ENCODE peak calls at places on chromosomes 1 and 21, in seven cellular contexts. V, Q, S, A, Z, R and K are unnamed samples.

GRCh38 chr1:116105996-116106395 is 5.2 kb upstream of the MAB21L3 start:
- DNase-seq in R (no peak), V (no peak), Q (no peak), A (no peak), Z (no peak), S (no peak), K (no peak)

GRCh38 chr1:230212405-230212936 is 145.4 kb downstream of the GALNT2 start:
- DNase-seq in R (no peak), Q (no peak), Z (no peak), V (no peak), A (no peak), S (no peak), K (no peak)

GRCh38 chr1:33096358-33097005 is 15.5 kb downstream of the AZIN2 start:
- DNase-seq in Z (no peak), A (no peak), R (no peak), Q (peak; percentile 75), S (no peak), V (no peak), K (no peak)

GRCh38 chr1:208681878-208682663 is 437.9 kb upstream of the PLXNA2 start:
- DNase-seq in A (no peak), S (no peak), Z (peak; percentile 2), R (no peak), Q (no peak), V (no peak), K (no peak)

GRCh38 chr21:43618940-43619339 is 40.3 kb downstream of the HSF2BP start:
- DNase-seq in R (no peak), Z (no peak), Q (no peak), V (no peak), S (no peak), A (no peak), K (peak; percentile 35)

GRCh38 chr1:210597555-210598134 is 268.9 kb downstream of the HHAT start:
- DNase-seq in R (no peak), V (no peak), Q (peak; percentile 96), S (peak; percentile 97), A (no peak), Z (peak; percentile 95), K (peak; percentile 87)

GRCh38 chr1:54973205-54973921 is 7.1 kb upstream of the TMEM61 start:
- DNase-seq in A (peak; percentile 69), S (peak; percentile 75), V (peak; percentile 57), Z (peak; percentile 46), Q (peak; percentile 21), R (no peak), K (peak; percentile 56)

GRCh38 chr1:7478797-7479499 is 292.1 kb upstream of the VAMP3 start:
- DNase-seq in S (no peak), Q (peak; percentile 100), Z (peak; percentile 98), V (no peak), R (no peak), A (no peak), K (peak; percentile 37)

GRCh38 chr21:46168238-46168637 is 12.9 kb upstream of the FTCD start:
- DNase-seq in Z (no peak), S (no peak), R (no peak), Q (no peak), A (peak; percentile 21), V (no peak), K (no peak)

GRCh38 chr1:21217812-21218596 is 41.3 kb upstream of the EIF4G3 start:
- DNase-seq in Z (peak; percentile 50), S (peak; percentile 79), R (no peak), A (peak; percentile 93), V (no peak), Q (peak; percentile 21), K (peak; percentile 50)

GRCh38 chr1:150765229-150765976 is at the start of gene CTSS:
- DNase-seq in A (no peak), R (no peak), S (no peak), Q (peak; percentile 11), Z (peak; percentile 29), V (no peak), K (no peak)

GRCh38 chr1:61284226-61284854 is 202.0 kb downstream of the NFIA start:
- DNase-seq in R (peak; percentile 51), S (peak; percentile 72), A (no peak), V (peak; percentile 56), Z (no peak), Q (no peak), K (no peak)

GRCh38 chr1:201355471-201355870 is 22.0 kb downstream of the TNNT2 start:
- DNase-seq in A (no peak), R (no peak), Q (no peak), V (no peak), S (no peak), Z (no peak), K (no peak)

GRCh38 chr1:202807926-202808757 is at the start of gene KDM5B:
- DNase-seq in Q (peak; percentile 78), V (peak; percentile 73), Z (peak; percentile 74), A (peak; percentile 81), R (no peak), S (peak; percentile 87), K (peak; percentile 62)

GRCh38 chr1:202642619-202643291 is 67.5 kb downstream of the SYT2 start:
- DNase-seq in S (no peak), Z (no peak), V (no peak), Q (no peak), A (no peak), R (no peak), K (no peak)

GRCh38 chr1:17488977-17489739 is 49.7 kb upstream of the RCC2 start:
- DNase-seq in Z (peak; percentile 28), A (no peak), Q (peak; percentile 15), S (no peak), R (no peak), V (no peak), K (no peak)

GRCh38 chr1:91864017-91864700 is 21.8 kb downstream of the TGFBR3 start:
- DNase-seq in Z (peak; percentile 28), R (no peak), A (no peak), V (no peak), S (no peak), Q (peak; percentile 66), K (no peak)

DNA sequence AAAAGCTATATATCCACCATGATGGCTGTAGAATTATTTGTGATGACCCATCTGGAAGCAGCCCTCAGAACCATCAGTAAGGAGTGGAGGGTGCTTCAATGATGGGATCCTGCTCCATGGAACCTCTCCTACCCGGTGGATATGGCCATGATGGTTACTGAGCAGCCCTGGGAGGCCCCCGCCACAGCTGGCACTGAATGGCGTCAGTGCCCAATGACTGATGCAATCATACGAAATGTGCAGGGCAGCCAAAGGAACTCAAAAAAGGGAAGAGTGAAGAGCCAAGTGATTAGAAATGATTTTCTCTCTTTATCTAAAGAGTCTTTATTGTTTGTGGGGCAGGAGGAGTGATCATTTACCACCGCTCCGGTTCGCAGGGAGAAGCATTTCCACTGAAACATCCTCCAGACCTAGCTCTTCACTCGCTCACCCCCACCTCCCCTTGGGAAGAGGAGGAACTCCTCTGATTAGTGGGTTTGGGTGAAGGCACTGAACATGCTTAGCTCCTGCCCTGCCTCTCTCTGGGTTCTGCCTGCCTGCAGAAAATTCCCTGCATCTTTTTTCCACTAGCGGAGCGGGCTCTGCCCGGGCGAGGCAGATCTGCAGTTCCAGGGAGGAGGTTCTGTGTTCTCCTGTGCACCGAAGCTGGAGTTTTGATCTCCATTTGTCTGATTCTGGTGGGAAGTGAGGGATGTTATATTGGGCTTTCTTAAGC is 260.3 kb downstream of the GRIK3 start:
- DNase-seq in V (no peak), Q (no peak), A (no peak), S (no peak), R (no peak), Z (no peak), K (no peak)
- H4K8ac ChIP-seq in V (no peak overlapping the region), Q (no peak overlapping the region), A (no peak overlapping the region), S (no peak overlapping the region), R (no peak overlapping the region), Z (no peak overlapping the region), K (no peak overlapping the region)

DNA sequence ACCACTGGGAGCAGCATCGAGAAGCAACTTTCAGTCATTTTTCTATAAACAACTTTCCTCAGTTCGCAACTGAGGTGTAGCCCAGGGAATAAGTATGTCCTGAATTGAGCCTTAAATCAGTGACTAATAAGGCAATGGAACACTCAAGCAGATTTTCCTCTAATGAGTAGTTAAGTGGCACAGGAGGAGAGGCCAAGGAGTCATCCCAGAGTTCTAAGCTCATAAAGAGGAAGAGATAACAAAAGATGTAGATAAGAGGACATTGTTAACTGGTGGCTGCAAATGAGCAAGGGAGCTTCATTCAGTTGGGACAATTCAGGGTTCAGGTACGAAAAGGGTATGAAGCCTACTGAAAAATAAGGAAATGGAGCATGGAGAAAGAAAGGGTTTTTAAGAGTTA is 64.5 kb downstream of the LRRC40 start:
- DNase-seq in A (no peak), Z (peak; percentile 46), S (peak; percentile 90), V (peak; percentile 36), R (no peak), Q (peak; percentile 25), K (no peak)
- H4K8ac ChIP-seq in A (no peak overlapping the region), Z (no peak overlapping the region), S (no peak overlapping the region), V (no peak overlapping the region), R (no peak overlapping the region), Q (no peak overlapping the region), K (no peak overlapping the region)

GRCh38 chr21:42298237-42298636 is 17.0 kb downstream of the TFF3 start:
- DNase-seq in Q (no peak), A (no peak), S (peak; percentile 86), R (no peak), Z (no peak), V (no peak), K (no peak)

GRCh38 chr21:42297372-42297771 is 17.8 kb downstream of the TFF3 start:
- DNase-seq in R (no peak), Z (no peak), Q (no peak), V (no peak), A (no peak), S (no peak), K (no peak)

GRCh38 chr21:42300045-42300583 is 15.1 kb downstream of the TFF3 start:
- DNase-seq in Z (no peak), V (no peak), A (no peak), R (no peak), Q (no peak), S (no peak), K (no peak)

GRCh38 chr21:42299324-42300044 is 15.7 kb downstream of the TFF3 start:
- DNase-seq in V (no peak), Q (no peak), S (no peak), R (no peak), Z (no peak), A (no peak), K (no peak)

DNA sequence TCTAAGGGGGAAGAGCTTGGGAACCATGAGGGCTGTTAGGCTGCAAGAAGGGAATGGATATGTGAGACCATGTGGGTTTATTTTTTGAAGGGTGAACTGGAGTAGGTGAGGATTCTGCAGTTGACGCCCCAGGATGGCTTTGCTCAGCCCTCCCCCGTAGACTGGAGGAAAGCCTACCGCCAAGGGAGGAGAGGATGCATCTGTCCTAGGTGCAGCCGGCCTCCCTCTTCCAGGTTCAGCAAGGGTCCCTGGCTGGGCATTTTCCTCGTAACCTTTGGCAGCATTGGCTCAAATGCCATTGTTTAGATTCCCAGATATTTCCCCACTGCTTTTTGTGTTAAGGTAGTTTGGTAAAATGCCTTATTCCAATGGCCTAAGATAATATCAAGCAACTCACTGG is 16.6 kb downstream of the TFF3 start:
- DNase-seq in S (no peak), Q (no peak), Z (no peak), A (no peak), R (no peak), V (no peak), K (no peak)
- H4K8ac ChIP-seq in S (no peak overlapping the region), Q (no peak overlapping the region), Z (no peak overlapping the region), A (no peak overlapping the region), R (no peak overlapping the region), V (no peak overlapping the region), K (no peak overlapping the region)

DNA sequence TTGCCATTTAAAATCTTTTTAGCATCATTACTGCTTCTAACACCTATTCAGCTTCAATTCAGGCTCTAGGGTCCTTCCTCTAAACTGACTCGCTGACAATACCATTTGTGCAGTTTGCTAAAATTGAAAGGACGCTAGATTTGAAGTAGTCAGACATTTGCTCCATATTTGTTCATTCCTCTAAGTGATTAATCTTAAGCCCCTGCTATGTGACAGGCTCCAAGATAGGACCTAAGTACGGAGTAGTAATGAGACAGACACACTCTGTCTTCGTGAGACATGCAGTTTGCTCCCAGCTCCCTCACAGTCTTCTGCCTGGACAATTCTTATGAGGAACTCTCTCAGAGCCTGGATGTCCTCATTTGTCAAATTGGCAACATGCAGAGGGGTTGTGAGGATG is 26.1 kb upstream of the CD53 start:
- DNase-seq in S (no peak), R (no peak), Z (no peak), V (no peak), Q (no peak), A (no peak), K (no peak)
- H4K8ac ChIP-seq in S (no peak overlapping the region), R (no peak overlapping the region), Z (no peak overlapping the region), V (no peak overlapping the region), Q (no peak overlapping the region), A (no peak overlapping the region), K (no peak overlapping the region)